ENCODE peak calls at places on chromosomes 1 and 21, in four cellular contexts. P is WTC11, B is GM12878, S is HepG2. E is an unnamed sample.

GRCh38 chr1:6427445-6428390 is 3.1 kb downstream of the ESPN start:
- DNase-seq in P (no peak), B (no peak), S (no peak), E (no peak)

GRCh38 chr21:44337941-44338895 is 972 bp downstream of the CFAP410 start:
- DNase-seq in P (peak; percentile 66), B (no peak), S (peak; percentile 59), E (peak; percentile 72)

GRCh38 chr1:240098534-240098933 is 6.9 kb downstream of the FMN2 start:
- DNase-seq in P (no peak), B (no peak), S (no peak), E (no peak)

GRCh38 chr1:217333939-217334338 is 297.0 kb downstream of the GPATCH2 start:
- DNase-seq in P (peak; percentile 73), B (no peak), S (peak; percentile 10), E (peak; percentile 4)

GRCh38 chr1:9293512-9294439 is 1.1 kb downstream of the SPSB1 start:
- DNase-seq in P (no peak), B (no peak), S (no peak), E (peak; percentile 41)

GRCh38 chr1:92081031-92081430 is 886 bp downstream of the BTBD8 start:
- DNase-seq in P (no peak), B (no peak), S (no peak), E (no peak)

GRCh38 chr1:198686069-198686728 is 47.4 kb downstream of the PTPRC start:
- DNase-seq in P (no peak), B (no peak), S (peak; percentile 8), E (no peak)

GRCh38 chr1:236534164-236534651 is 10.4 kb downstream of the LGALS8 start:
- DNase-seq in P (no peak), B (no peak), S (no peak), E (no peak)

GRCh38 chr1:155651861-155652661 is 36.5 kb downstream of the YY1AP1 start:
- DNase-seq in P (no peak), B (no peak), S (no peak), E (no peak)

GRCh38 chr1:16156848-16157495 is 1.1 kb upstream of the EPHA2 start:
- DNase-seq in P (no peak), B (no peak), S (peak; percentile 55), E (no peak)

GRCh38 chr1:88774151-88774556 is 90.1 kb downstream of the PKN2 start:
- DNase-seq in P (peak; percentile 33), B (no peak), S (peak; percentile 56), E (no peak)

GRCh38 chr1:223708001-223708359 is 4.4 kb upstream of the CAPN2 start:
- DNase-seq in P (no peak), B (no peak), S (peak; percentile 91), E (no peak)

GRCh38 chr1:6969106-6969505 is 183.9 kb downstream of the CAMTA1 start:
- DNase-seq in P (no peak), B (no peak), S (no peak), E (no peak)

GRCh38 chr1:41920658-41921057 is 1.9 kb upstream of the HIVEP3 start:
- DNase-seq in P (no peak), B (no peak), S (no peak), E (no peak)

GRCh38 chr1:8096105-8097011 is 70.2 kb upstream of the ERRFI1 start:
- DNase-seq in P (no peak), B (peak; percentile 37), S (no peak), E (no peak)

GRCh38 chr1:43381609-43382008 is 8.0 kb downstream of the MED8 start:
- DNase-seq in P (no peak), B (no peak), S (no peak), E (no peak)

GRCh38 chr1:226915672-226915995 is 24.5 kb upstream of the COQ8A start:
- DNase-seq in P (no peak), B (no peak), S (no peak), E (no peak)

GRCh38 chr21:32328595-32328994 is 29.9 kb downstream of the MRAP start:
- DNase-seq in P (no peak), B (no peak), S (no peak), E (no peak)

GRCh38 chr1:185674201-185674600 is 60.0 kb upstream of the HMCN1 start:
- DNase-seq in P (no peak), B (no peak), S (peak; percentile 92), E (no peak)

GRCh38 chr21:42336065-42336464 is 14.7 kb downstream of the TFF2 start:
- DNase-seq in P (peak; percentile 58), B (no peak), S (peak; percentile 7), E (no peak)

GRCh38 chr1:79193211-79194079 is 186.9 kb upstream of the ADGRL4 start:
- DNase-seq in P (peak; percentile 32), B (peak; percentile 41), S (no peak), E (no peak)

GRCh38 chr1:109509176-109510134 is at the start of gene AMIGO1:
- DNase-seq in P (peak; percentile 70), B (no peak), S (no peak), E (peak; percentile 75)

GRCh38 chr1:84853743-84854721 is 39.0 kb downstream of the LPAR3 start:
- DNase-seq in P (no peak), B (peak; percentile 74), S (no peak), E (peak; percentile 10)

GRCh38 chr1:235470741-235471439 is 33.4 kb downstream of the B3GALNT2 start:
- DNase-seq in P (no peak), B (no peak), S (no peak), E (no peak)

GRCh38 chr1:113783254-113784103 is 24.2 kb upstream of the PHTF1 start:
- DNase-seq in P (no peak), B (peak; percentile 55), S (no peak), E (no peak)

GRCh38 chr1:62687903-62688686 is at the start of gene DOCK7:
- DNase-seq in P (peak; percentile 90), B (no peak), S (peak; percentile 48), E (peak; percentile 76)

GRCh38 chr1:67572594-67573221 is 112.3 kb upstream of the GADD45A start:
- DNase-seq in P (no peak), B (no peak), S (no peak), E (no peak)

GRCh38 chr1:152347116-152347728 is 12.6 kb downstream of the FLG2 start:
- DNase-seq in P (peak; percentile 13), B (peak; percentile 9), S (peak; percentile 50), E (peak; percentile 55)

GRCh38 chr1:30043256-30043655 is 680.1 kb downstream of the MATN1 start:
- DNase-seq in P (no peak), B (no peak), S (no peak), E (no peak)

GRCh38 chr1:17618558-17619247 is 79.2 kb downstream of the ARHGEF10L start:
- DNase-seq in P (no peak), B (no peak), S (no peak), E (no peak)

GRCh38 chr1:59214764-59215208 is 82.1 kb upstream of the FGGY start:
- DNase-seq in P (no peak), B (no peak), S (peak; percentile 97), E (no peak)

GRCh38 chr1:220123889-220124288 is 30.0 kb downstream of the IARS2 start:
- DNase-seq in P (peak; percentile 26), B (no peak), S (peak; percentile 20), E (no peak)

GRCh38 chr1:202107801-202108731 is 14.7 kb upstream of the GPR37L1 start:
- DNase-seq in P (no peak), B (no peak), S (no peak), E (peak; percentile 58)

GRCh38 chr1:34929497-34929852 is at the start of gene DLGAP3:
- DNase-seq in P (peak; percentile 44), B (no peak), S (no peak), E (peak; percentile 78)

GRCh38 chr1:119959268-119959667 is 63.0 kb upstream of the ADAM30 start:
- DNase-seq in P (no peak), B (no peak), S (no peak), E (no peak)

GRCh38 chr21:44298301-44298700 is 1.6 kb upstream of the PFKL start:
- DNase-seq in P (no peak), B (no peak), S (peak; percentile 20), E (no peak)

GRCh38 chr1:208834346-208835081 is 590.3 kb upstream of the PLXNA2 start:
- DNase-seq in P (no peak), B (no peak), S (no peak), E (no peak)

GRCh38 chr1:30757196-30757949 is at the start of gene LAPTM5:
- DNase-seq in P (no peak), B (no peak), S (no peak), E (no peak)

GRCh38 chr1:246329900-246330299 is 177.2 kb downstream of the SMYD3 start:
- DNase-seq in P (no peak), B (peak; percentile 91), S (no peak), E (no peak)
- TF ChIP-seq ETV6 in P (no peak), B (peak; percentile 98), S (no peak), E (no peak)

GRCh38 chr1:156928043-156928602 is 7.7 kb downstream of the LRRC71 start:
- DNase-seq in P (no peak), B (no peak), S (no peak), E (no peak)

GRCh38 chr1:156927215-156928042 is 7.0 kb downstream of the LRRC71 start:
- DNase-seq in P (peak; percentile 92), B (no peak), S (peak; percentile 48), E (peak; percentile 87)

GRCh38 chr1:156925154-156926010 is 5.0 kb downstream of the LRRC71 start:
- DNase-seq in P (no peak), B (no peak), S (no peak), E (no peak)

GRCh38 chr1:156924478-156925153 is 4.2 kb downstream of the LRRC71 start:
- DNase-seq in P (no peak), B (no peak), S (no peak), E (peak; percentile 70)

GRCh38 chr1:156926175-156926574 is 5.7 kb downstream of the LRRC71 start:
- DNase-seq in P (no peak), B (no peak), S (no peak), E (peak; percentile 43)
- TF ChIP-seq ETV6 in P (no peak), B (no peak), S (no peak), E (no peak)

DNA sequence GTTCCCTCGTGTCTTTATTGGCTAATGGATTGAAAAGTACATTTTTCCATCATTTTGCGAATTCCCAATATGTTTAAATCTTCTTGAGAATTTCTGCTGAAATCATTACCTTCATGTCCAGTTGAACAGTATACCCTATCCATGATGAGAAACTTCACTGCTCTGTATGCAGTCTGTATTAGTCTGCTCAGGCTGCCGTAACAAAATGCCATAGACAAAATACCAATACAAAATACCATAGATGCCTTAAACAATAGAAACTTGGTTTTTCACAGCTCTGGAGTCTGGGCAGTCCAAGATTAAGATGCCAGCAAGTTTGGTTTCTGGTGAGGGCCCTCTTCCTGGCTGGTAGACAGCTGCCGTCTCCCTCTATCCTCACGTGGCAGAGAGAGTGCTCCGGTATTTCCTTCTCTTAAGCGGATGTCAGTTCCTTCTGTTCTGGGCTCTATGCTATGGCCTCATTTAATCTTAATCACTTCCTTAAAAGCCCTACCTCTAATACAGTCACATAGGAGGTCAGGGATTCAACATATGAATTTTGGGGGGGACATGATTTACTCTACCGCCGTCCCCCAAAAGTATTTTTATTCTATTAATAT is 27.0 kb downstream of the CXADR start:
- DNase-seq in P (no peak), B (no peak), S (no peak), E (no peak)
- TF ChIP-seq ETV6 in P (no peak), B (no peak), S (no peak), E (no peak)

GRCh38 chr1:241253491-241253890 is 103.5 kb downstream of the RGS7 start:
- DNase-seq in P (no peak), B (no peak), S (no peak), E (no peak)
- TF ChIP-seq ETV6 in P (no peak), B (no peak), S (no peak), E (no peak)